ENCODE peak calls at places on chromosomes 7 and 10, in five cellular contexts. N, A, R, D and Q are unnamed samples. For H3K9me3, the result is how much of the 10 kb centered on the place peaks cover.

GRCh38 chr7:28682136-28682535 is 269.8 kb downstream of the CREB5 start:
- DNase-seq in N (no peak), A (no peak), R (no peak), D (no peak), Q (no peak)

GRCh38 chr10:114605155-114605797 is 52.8 kb downstream of the ABLIM1 start:
- DNase-seq in N (no peak), A (peak), R (no peak), D (peak), Q (no peak)

GRCh38 chr10:5356479-5356763 is 8.3 kb upstream of the UCN3 start:
- DNase-seq in N (no peak), A (no peak), R (no peak), D (no peak), Q (no peak)

GRCh38 chr10:25552283-25552919 is 377.6 kb downstream of the GPR158 start:
- DNase-seq in N (no peak), A (no peak), R (no peak), D (no peak), Q (no peak)

GRCh38 chr7:106417273-106417902 is 132.6 kb upstream of the NAMPT start:
- DNase-seq in N (no peak), A (peak), R (no peak), D (no peak), Q (no peak)

GRCh38 chr10:9229702-9230101 is 1175.2 kb downstream of the GATA3 start:
- DNase-seq in N (no peak), A (no peak), R (no peak), D (no peak), Q (no peak)

GRCh38 chr10:71008150-71008549 is 119.8 kb upstream of the PCBD1 start:
- DNase-seq in N (no peak), A (no peak), R (no peak), D (no peak), Q (no peak)

GRCh38 chr7:4959356-4959755 is 369 bp upstream of the MMD2 start:
- DNase-seq in N (no peak), A (no peak), R (no peak), D (no peak), Q (no peak)

GRCh38 chr10:77582710-77583115 is 54.9 kb downstream of the KCNMA1 start:
- DNase-seq in N (peak), A (peak), R (no peak), D (no peak), Q (no peak)

GRCh38 chr10:109866168-109866994 is 56.9 kb downstream of the XPNPEP1 start:
- DNase-seq in N (no peak), A (peak), R (no peak), D (no peak), Q (no peak)

GRCh38 chr10:101903827-101904520 is 60.4 kb upstream of the KCNIP2 start:
- DNase-seq in N (no peak), A (no peak), R (no peak), D (no peak), Q (peak)

GRCh38 chr7:155195939-155196523 is 101.6 kb upstream of the INSIG1 start:
- DNase-seq in N (no peak), A (no peak), R (no peak), D (no peak), Q (no peak)

GRCh38 chr10:114687459-114687858 is 29.4 kb upstream of the ABLIM1 start:
- DNase-seq in N (no peak), A (no peak), R (no peak), D (no peak), Q (no peak)

GRCh38 chr7:27808626-27809025 is 68.7 kb downstream of the TAX1BP1 start:
- DNase-seq in N (no peak), A (no peak), R (no peak), D (no peak), Q (no peak)

GRCh38 chr10:24952146-24952700 is at the start of gene PRTFDC1:
- DNase-seq in N (peak), A (peak), R (peak), D (no peak), Q (peak)

GRCh38 chr10:130190065-130190736 is 54.0 kb downstream of the GLRX3 start:
- DNase-seq in N (peak), A (peak), R (peak), D (peak), Q (peak)

GRCh38 chr7:139457153-139457946 is 26.1 kb downstream of the KLRG2 start:
- DNase-seq in N (no peak), A (peak), R (no peak), D (no peak), Q (no peak)

GRCh38 chr10:51092402-51092801 is 18.1 kb downstream of the PRKG1 start:
- DNase-seq in N (peak), A (no peak), R (peak), D (no peak), Q (no peak)

GRCh38 chr10:125155101-125155500 is 5.3 kb downstream of the CTBP2 start:
- DNase-seq in N (no peak), A (no peak), R (no peak), D (no peak), Q (no peak)

GRCh38 chr10:70598857-70599295 is 3.7 kb downstream of the PRF1 start:
- DNase-seq in N (no peak), A (no peak), R (no peak), D (no peak), Q (peak)

GRCh38 chr7:127813991-127814556 is 162.1 kb downstream of the SND1 start:
- DNase-seq in N (no peak), A (no peak), R (no peak), D (no peak), Q (no peak)

GRCh38 chr7:120512701-120513100 is 239.7 kb downstream of the KCND2 start:
- DNase-seq in N (no peak), A (no peak), R (no peak), D (no peak), Q (no peak)

GRCh38 chr7:117019287-117019686 is 66.0 kb downstream of the ST7 start:
- DNase-seq in N (no peak), A (no peak), R (no peak), D (no peak), Q (no peak)

DNA sequence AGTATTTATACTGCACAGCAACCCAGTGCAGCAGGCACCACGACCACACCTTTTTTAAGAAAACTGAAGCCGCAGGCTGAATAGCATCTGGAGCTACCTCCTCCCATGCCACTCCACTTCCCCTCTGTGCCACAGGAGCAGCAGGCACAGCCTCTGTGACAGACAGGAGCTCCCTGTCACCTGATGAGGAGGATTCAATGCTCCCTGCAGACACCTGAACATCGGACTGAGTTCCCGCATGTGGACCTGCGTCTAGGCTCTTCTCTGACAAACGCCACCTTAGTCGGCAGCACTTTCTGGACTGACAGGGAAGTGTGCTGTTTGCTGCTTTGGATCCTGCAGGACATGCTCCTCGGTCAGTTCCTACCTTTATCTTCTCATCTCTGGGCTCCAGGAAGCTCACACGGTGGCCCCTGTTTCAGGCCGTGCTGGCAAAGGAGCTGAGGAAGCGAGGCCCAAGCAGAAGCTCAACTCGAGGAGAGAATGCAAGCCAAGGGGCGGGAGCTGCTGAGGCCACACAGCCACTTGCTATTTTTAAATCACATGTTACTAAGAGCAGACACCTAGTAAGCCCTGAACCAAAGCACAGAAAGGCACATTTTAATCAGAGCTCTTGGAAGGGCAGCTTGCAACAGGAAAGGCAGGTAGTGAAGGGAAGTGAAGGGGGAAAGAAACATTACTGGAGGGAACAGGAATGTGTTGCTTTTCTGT is 56.6 kb downstream of the VOPP1 start:
- DNase-seq in N (no peak), A (no peak), R (no peak), D (no peak), Q (no peak)
- TF ChIP-seq POLR2A in N (no peak), A (no peak), R (no peak), D (no peak), Q (no peak)

GRCh38 chr7:134351424-134351823 is 34.7 kb upstream of the SLC35B4 start:
- DNase-seq in N (no peak), A (no peak), R (no peak), D (no peak), Q (no peak)

GRCh38 chr7:134347567-134347966 is 30.8 kb upstream of the SLC35B4 start:
- DNase-seq in N (no peak), A (no peak), R (no peak), D (no peak), Q (no peak)

GRCh38 chr7:134353411-134353810 is 36.7 kb upstream of the SLC35B4 start:
- DNase-seq in N (no peak), A (no peak), R (no peak), D (no peak), Q (no peak)

GRCh38 chr7:134355004-134355525 is 38.3 kb upstream of the SLC35B4 start:
- DNase-seq in N (no peak), A (no peak), R (no peak), D (no peak), Q (no peak)

GRCh38 chr7:134350682-134351081 is 34.0 kb upstream of the SLC35B4 start:
- DNase-seq in N (no peak), A (no peak), R (no peak), D (no peak), Q (no peak)
- TF ChIP-seq EP300 in N (no peak), A (no peak), R (no peak), D (no peak), Q (no peak)

GRCh38 chr10:21827308-21827707 is 176.2 kb downstream of the DNAJC1 start:
- DNase-seq in N (no peak), A (no peak), R (no peak), D (no peak), Q (no peak)
- H3K9me3 ChIP-seq in N (half or more), A (half or more), R (under half), D (under half), Q (under half)

GRCh38 chr7:26186364-26187311 is 13.9 kb downstream of the HNRNPA2B1 start:
- DNase-seq in N (no peak), A (no peak), R (no peak), D (no peak), Q (no peak)
- TF ChIP-seq POLR2A in N (no peak), A (no peak), R (no peak), D (peak), Q (no peak)

DNA sequence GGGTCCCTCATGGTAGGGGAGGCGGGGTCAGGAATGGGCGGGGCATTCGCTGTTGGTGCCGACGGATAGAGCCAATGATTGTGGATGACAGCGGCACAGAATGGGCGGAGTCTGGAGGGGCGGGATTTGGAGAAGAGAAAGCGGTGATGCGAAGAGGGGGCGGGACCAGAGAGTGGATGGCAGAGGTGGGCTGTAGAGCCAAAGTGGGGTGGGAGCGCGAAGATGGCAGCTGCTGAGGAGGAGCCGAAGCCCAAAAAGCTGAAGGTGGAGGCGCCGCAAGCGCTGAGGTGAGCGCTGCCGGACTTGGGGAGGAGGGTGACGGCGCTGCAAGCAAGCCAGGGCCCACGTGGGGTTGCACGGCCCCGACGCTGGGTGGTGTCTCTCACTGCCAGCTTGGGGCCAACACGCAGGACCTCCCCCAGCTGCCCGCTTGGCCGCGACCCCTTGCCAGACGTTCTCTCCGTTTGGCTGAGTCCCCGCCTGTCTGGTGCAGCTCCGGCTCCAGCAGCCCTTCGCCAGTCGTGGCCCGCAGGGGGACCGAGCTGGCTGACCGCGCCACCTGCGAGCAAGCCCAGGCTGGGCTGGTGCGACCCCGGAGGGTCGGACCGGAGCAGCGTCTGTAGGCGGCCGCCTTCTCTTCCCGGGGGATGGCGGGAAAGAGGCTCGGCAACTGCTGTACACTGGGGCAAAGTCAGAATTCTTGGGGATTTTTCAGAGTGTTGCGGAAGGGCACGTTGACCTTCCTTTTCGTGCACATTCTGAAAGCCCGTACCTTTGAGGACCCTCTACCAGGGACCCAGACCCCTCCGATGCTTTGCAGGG is at the start of gene ADK:
- DNase-seq in N (peak), A (peak), R (peak), D (peak), Q (peak)
- TF ChIP-seq EP300 in N (no peak), A (no peak), R (no peak), D (no peak), Q (no peak)